ENCODE peak calls at places on chromosomes 1 and 21, in seven cellular contexts. One of them, this sample, is unnamed. For H3K9me3, the result is how much of the 10 kb centered on the place peaks cover.

GRCh38 chr1:85894651-85895050 is 186.4 kb upstream of the ZNHIT6 start:
- DNase-seq in stomach: no peak
- DNase-seq in uterus: no peak
- DNase-seq in A549: peak
- DNase-seq in esophagus squamous epithelium: no peak
- DNase-seq in heart left ventricle: peak
- DNase-seq in IMR-90: peak
- DNase-seq in this sample: peak

GRCh38 chr21:45839274-45839673 is 142.3 kb upstream of the COL6A1 start:
- DNase-seq in stomach: no peak
- DNase-seq in uterus: no peak
- DNase-seq in A549: no peak
- DNase-seq in esophagus squamous epithelium: no peak
- DNase-seq in heart left ventricle: no peak
- DNase-seq in IMR-90: peak
- DNase-seq in this sample: no peak

GRCh38 chr1:84300991-84301758 is at the start of gene SAMD13:
- DNase-seq in stomach: peak
- DNase-seq in uterus: peak
- DNase-seq in A549: peak
- DNase-seq in esophagus squamous epithelium: no peak
- DNase-seq in heart left ventricle: peak
- DNase-seq in IMR-90: peak
- DNase-seq in this sample: peak

GRCh38 chr1:168081373-168082007 is 55.2 kb downstream of the GPR161 start:
- DNase-seq in stomach: no peak
- DNase-seq in uterus: no peak
- DNase-seq in A549: no peak
- DNase-seq in esophagus squamous epithelium: no peak
- DNase-seq in heart left ventricle: peak
- DNase-seq in IMR-90: peak
- DNase-seq in this sample: peak

GRCh38 chr1:234656070-234656875 is 46.3 kb upstream of the IRF2BP2 start:
- DNase-seq in stomach: no peak
- DNase-seq in uterus: no peak
- DNase-seq in A549: no peak
- DNase-seq in esophagus squamous epithelium: no peak
- DNase-seq in heart left ventricle: no peak
- DNase-seq in IMR-90: peak
- DNase-seq in this sample: no peak

GRCh38 chr1:214538497-214538896 is 12.9 kb downstream of the PTPN14 start:
- DNase-seq in stomach: no peak
- DNase-seq in uterus: no peak
- DNase-seq in A549: no peak
- DNase-seq in esophagus squamous epithelium: no peak
- DNase-seq in heart left ventricle: no peak
- DNase-seq in IMR-90: no peak
- DNase-seq in this sample: no peak

GRCh38 chr1:59169703-59170102 is 127.2 kb upstream of the FGGY start:
- DNase-seq in stomach: no peak
- DNase-seq in uterus: no peak
- DNase-seq in A549: no peak
- DNase-seq in esophagus squamous epithelium: no peak
- DNase-seq in heart left ventricle: no peak
- DNase-seq in IMR-90: no peak
- DNase-seq in this sample: no peak

GRCh38 chr1:116228501-116228900 is 117.3 kb downstream of the MAB21L3 start:
- DNase-seq in stomach: no peak
- DNase-seq in uterus: no peak
- DNase-seq in A549: no peak
- DNase-seq in esophagus squamous epithelium: no peak
- DNase-seq in heart left ventricle: no peak
- DNase-seq in IMR-90: no peak
- DNase-seq in this sample: no peak

GRCh38 chr1:222331340-222331739 is 216.6 kb downstream of the HHIPL2 start:
- DNase-seq in stomach: no peak
- DNase-seq in uterus: no peak
- DNase-seq in A549: no peak
- DNase-seq in esophagus squamous epithelium: no peak
- DNase-seq in heart left ventricle: no peak
- DNase-seq in IMR-90: peak
- DNase-seq in this sample: no peak

GRCh38 chr1:2127181-2128145 is 67.1 kb downstream of the FAAP20 start:
- DNase-seq in stomach: no peak
- DNase-seq in uterus: no peak
- DNase-seq in A549: no peak
- DNase-seq in esophagus squamous epithelium: no peak
- DNase-seq in heart left ventricle: peak
- DNase-seq in IMR-90: no peak
- DNase-seq in this sample: no peak

GRCh38 chr1:153849487-153850185 is 73.1 kb downstream of the GATAD2B start:
- DNase-seq in stomach: no peak
- DNase-seq in uterus: no peak
- DNase-seq in A549: no peak
- DNase-seq in esophagus squamous epithelium: no peak
- DNase-seq in heart left ventricle: no peak
- DNase-seq in IMR-90: no peak
- DNase-seq in this sample: no peak

GRCh38 chr1:223006794-223007193 is 136.3 kb downstream of the TLR5 start:
- DNase-seq in stomach: no peak
- DNase-seq in uterus: no peak
- DNase-seq in A549: no peak
- DNase-seq in esophagus squamous epithelium: no peak
- DNase-seq in heart left ventricle: no peak
- DNase-seq in IMR-90: no peak
- DNase-seq in this sample: no peak

GRCh38 chr1:195608883-195609282 is 999.4 kb downstream of the KCNT2 start:
- DNase-seq in stomach: no peak
- DNase-seq in uterus: no peak
- DNase-seq in A549: no peak
- DNase-seq in esophagus squamous epithelium: no peak
- DNase-seq in heart left ventricle: no peak
- DNase-seq in IMR-90: no peak
- DNase-seq in this sample: no peak

GRCh38 chr1:228216371-228217320 is 8.8 kb downstream of the OBSCN start:
- DNase-seq in stomach: no peak
- DNase-seq in uterus: no peak
- DNase-seq in A549: no peak
- DNase-seq in esophagus squamous epithelium: no peak
- DNase-seq in heart left ventricle: peak
- DNase-seq in IMR-90: no peak
- DNase-seq in this sample: no peak

GRCh38 chr1:12316331-12316730 is 86.5 kb downstream of the VPS13D start:
- DNase-seq in stomach: no peak
- DNase-seq in uterus: no peak
- DNase-seq in A549: no peak
- DNase-seq in esophagus squamous epithelium: no peak
- DNase-seq in heart left ventricle: no peak
- DNase-seq in IMR-90: peak
- DNase-seq in this sample: no peak

GRCh38 chr1:174815036-174815435 is 184.7 kb upstream of the CACYBP start:
- DNase-seq in stomach: no peak
- DNase-seq in uterus: no peak
- DNase-seq in A549: peak
- DNase-seq in esophagus squamous epithelium: no peak
- DNase-seq in heart left ventricle: no peak
- DNase-seq in IMR-90: peak
- DNase-seq in this sample: no peak

GRCh38 chr1:98706173-98706848 is 44.8 kb downstream of the SNX7 start:
- DNase-seq in stomach: no peak
- DNase-seq in uterus: no peak
- DNase-seq in A549: no peak
- DNase-seq in esophagus squamous epithelium: no peak
- DNase-seq in heart left ventricle: no peak
- DNase-seq in IMR-90: peak
- DNase-seq in this sample: no peak

GRCh38 chr1:160177231-160177630 is 13.1 kb upstream of the CASQ1 start:
- DNase-seq in stomach: no peak
- DNase-seq in uterus: no peak
- DNase-seq in A549: no peak
- DNase-seq in esophagus squamous epithelium: no peak
- DNase-seq in heart left ventricle: no peak
- DNase-seq in IMR-90: no peak
- DNase-seq in this sample: no peak
- TF ChIP-seq POLR2A in stomach: no peak
- TF ChIP-seq POLR2A in uterus: no peak
- TF ChIP-seq POLR2A in A549: no peak
- TF ChIP-seq POLR2A in esophagus squamous epithelium: no peak
- TF ChIP-seq POLR2A in heart left ventricle: no peak
- TF ChIP-seq POLR2A in IMR-90: no peak
- TF ChIP-seq POLR2A in this sample: no peak

GRCh38 chr1:41920658-41921057 is 1.9 kb upstream of the HIVEP3 start:
- DNase-seq in stomach: no peak
- DNase-seq in uterus: no peak
- DNase-seq in A549: no peak
- DNase-seq in esophagus squamous epithelium: no peak
- DNase-seq in heart left ventricle: no peak
- DNase-seq in IMR-90: peak
- DNase-seq in this sample: no peak

GRCh38 chr1:41919764-41920397 is 1.2 kb upstream of the HIVEP3 start:
- DNase-seq in stomach: peak
- DNase-seq in uterus: no peak
- DNase-seq in A549: no peak
- DNase-seq in esophagus squamous epithelium: no peak
- DNase-seq in heart left ventricle: peak
- DNase-seq in IMR-90: peak
- DNase-seq in this sample: no peak

GRCh38 chr1:41927118-41927517 is 8.4 kb upstream of the HIVEP3 start:
- DNase-seq in stomach: peak
- DNase-seq in uterus: no peak
- DNase-seq in A549: no peak
- DNase-seq in esophagus squamous epithelium: no peak
- DNase-seq in heart left ventricle: no peak
- DNase-seq in IMR-90: no peak
- DNase-seq in this sample: no peak

GRCh38 chr1:41924911-41925310 is 6.2 kb upstream of the HIVEP3 start:
- DNase-seq in stomach: no peak
- DNase-seq in uterus: no peak
- DNase-seq in A549: no peak
- DNase-seq in esophagus squamous epithelium: no peak
- DNase-seq in heart left ventricle: no peak
- DNase-seq in IMR-90: no peak
- DNase-seq in this sample: no peak

DNA sequence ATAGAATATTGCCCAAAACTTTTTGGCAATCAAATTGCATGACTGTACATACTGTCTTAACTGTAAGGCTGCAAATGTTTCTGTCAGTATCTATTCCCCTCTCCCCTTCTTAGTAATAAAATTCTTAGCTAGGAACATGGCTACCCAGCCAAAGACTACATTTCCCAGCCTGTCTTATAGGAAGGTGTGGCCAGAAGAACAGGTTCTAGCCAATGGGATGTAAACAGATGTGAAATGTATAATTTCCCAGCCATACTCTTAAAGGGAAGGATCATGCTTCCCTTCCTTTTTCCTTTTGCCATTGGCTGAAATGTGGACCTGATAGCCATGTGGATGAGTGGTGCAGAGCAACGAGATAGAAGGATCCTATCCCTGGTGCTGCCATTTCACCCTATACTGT is 7.0 kb upstream of the HIVEP3 start:
- DNase-seq in stomach: no peak
- DNase-seq in uterus: no peak
- DNase-seq in A549: no peak
- DNase-seq in esophagus squamous epithelium: no peak
- DNase-seq in heart left ventricle: no peak
- DNase-seq in IMR-90: peak
- DNase-seq in this sample: no peak
- H3K9me3 ChIP-seq in stomach: under half
- H3K9me3 ChIP-seq in uterus: under half
- H3K9me3 ChIP-seq in A549: under half
- H3K9me3 ChIP-seq in esophagus squamous epithelium: under half
- H3K9me3 ChIP-seq in heart left ventricle: under half
- H3K9me3 ChIP-seq in IMR-90: under half
- H3K9me3 ChIP-seq in this sample: under half

GRCh38 chr1:231534703-231535159 is 6.3 kb downstream of the TSNAX start:
- DNase-seq in stomach: no peak
- DNase-seq in uterus: no peak
- DNase-seq in A549: no peak
- DNase-seq in esophagus squamous epithelium: no peak
- DNase-seq in heart left ventricle: no peak
- DNase-seq in IMR-90: no peak
- DNase-seq in this sample: no peak
- H3K4me3 ChIP-seq in stomach: no peak
- H3K4me3 ChIP-seq in uterus: no peak
- H3K4me3 ChIP-seq in A549: no peak
- H3K4me3 ChIP-seq in esophagus squamous epithelium: no peak
- H3K4me3 ChIP-seq in heart left ventricle: no peak
- H3K4me3 ChIP-seq in IMR-90: no peak
- H3K4me3 ChIP-seq in this sample: no peak

GRCh38 chr1:203778789-203779188 is 13.8 kb downstream of the LAX1 start:
- DNase-seq in stomach: no peak
- DNase-seq in uterus: no peak
- DNase-seq in A549: no peak
- DNase-seq in esophagus squamous epithelium: no peak
- DNase-seq in heart left ventricle: no peak
- DNase-seq in IMR-90: no peak
- DNase-seq in this sample: no peak
- TF ChIP-seq POLR2A in stomach: no peak
- TF ChIP-seq POLR2A in uterus: no peak
- TF ChIP-seq POLR2A in A549: no peak
- TF ChIP-seq POLR2A in esophagus squamous epithelium: no peak
- TF ChIP-seq POLR2A in heart left ventricle: no peak
- TF ChIP-seq POLR2A in IMR-90: no peak
- TF ChIP-seq POLR2A in this sample: no peak

GRCh38 chr1:34268311-34269042 is 91.8 kb downstream of the C1orf94 start:
- DNase-seq in stomach: no peak
- DNase-seq in uterus: no peak
- DNase-seq in A549: no peak
- DNase-seq in esophagus squamous epithelium: no peak
- DNase-seq in heart left ventricle: no peak
- DNase-seq in IMR-90: peak
- DNase-seq in this sample: no peak

GRCh38 chr1:34272152-34272551 is 95.4 kb downstream of the C1orf94 start:
- DNase-seq in stomach: no peak
- DNase-seq in uterus: no peak
- DNase-seq in A549: no peak
- DNase-seq in esophagus squamous epithelium: no peak
- DNase-seq in heart left ventricle: no peak
- DNase-seq in IMR-90: no peak
- DNase-seq in this sample: no peak

GRCh38 chr1:34266127-34266951 is 89.6 kb downstream of the C1orf94 start:
- DNase-seq in stomach: no peak
- DNase-seq in uterus: no peak
- DNase-seq in A549: no peak
- DNase-seq in esophagus squamous epithelium: no peak
- DNase-seq in heart left ventricle: no peak
- DNase-seq in IMR-90: no peak
- DNase-seq in this sample: no peak

GRCh38 chr1:34267326-34267725 is 90.6 kb downstream of the C1orf94 start:
- DNase-seq in stomach: no peak
- DNase-seq in uterus: no peak
- DNase-seq in A549: no peak
- DNase-seq in esophagus squamous epithelium: no peak
- DNase-seq in heart left ventricle: no peak
- DNase-seq in IMR-90: no peak
- DNase-seq in this sample: no peak

DNA sequence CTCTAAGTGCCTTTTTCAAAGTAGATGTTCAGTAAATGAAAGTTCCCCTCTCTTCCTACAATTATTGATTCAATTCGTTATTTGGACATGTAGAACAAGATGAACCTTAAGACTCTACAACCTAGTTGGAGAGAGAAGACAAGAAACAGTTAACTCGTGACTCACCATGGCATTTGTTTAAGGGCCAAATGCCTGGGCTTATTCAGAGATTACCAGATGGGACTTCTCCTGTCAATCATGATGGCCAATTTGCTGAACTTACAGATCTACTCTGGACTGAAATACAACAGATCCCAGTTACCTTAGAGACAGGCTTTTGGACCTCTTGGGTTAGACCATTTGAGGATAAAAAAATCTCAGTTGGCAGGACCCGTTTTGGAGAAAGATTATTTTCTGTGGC is 93.5 kb downstream of the C1orf94 start:
- DNase-seq in stomach: no peak
- DNase-seq in uterus: no peak
- DNase-seq in A549: no peak
- DNase-seq in esophagus squamous epithelium: no peak
- DNase-seq in heart left ventricle: no peak
- DNase-seq in IMR-90: no peak
- DNase-seq in this sample: no peak
- H3K9me3 ChIP-seq in stomach: under half
- H3K9me3 ChIP-seq in uterus: under half
- H3K9me3 ChIP-seq in A549: under half
- H3K9me3 ChIP-seq in esophagus squamous epithelium: under half
- H3K9me3 ChIP-seq in heart left ventricle: under half
- H3K9me3 ChIP-seq in IMR-90: under half
- H3K9me3 ChIP-seq in this sample: under half